ENCODE peak calls at places on chromosomes 6 and 20, in five cellular contexts. B is breast epithelium, I is uterus, C is upper lobe of right lung, M is mesenchymal stem cell. S is an unnamed sample.

GRCh38 chr6:47787620-47788497 is 6.0 kb downstream of the OPN5 start:
- DNase-seq in B (peak; percentile 50), M (peak; percentile 91), I (no peak), C (peak; percentile 79), S (peak; percentile 63)

GRCh38 chr6:54050750-54051149 is 60.5 kb upstream of the MLIP start:
- DNase-seq in B (no peak), I (no peak), C (no peak), M (no peak), S (no peak)

GRCh38 chr20:47501117-47501482 is 587 bp upstream of the NCOA3 start:
- DNase-seq in I (no peak), B (no peak), C (no peak), M (no peak), S (no peak)

GRCh38 chr6:79946242-79946641 is 1.1 kb downstream of the ELOVL4 start:
- DNase-seq in M (peak; percentile 44), I (no peak), C (no peak), B (no peak), S (no peak)

GRCh38 chr20:57229490-57229889 is 37.0 kb downstream of the BMP7 start:
- DNase-seq in C (no peak), M (no peak), B (no peak), I (no peak), S (no peak)

GRCh38 chr20:40943591-40943990 is 85.0 kb upstream of the TOP1 start:
- DNase-seq in M (no peak), B (no peak), C (no peak), I (no peak), S (no peak)

GRCh38 chr6:85452441-85452881 is 2.6 kb downstream of the NT5E start:
- DNase-seq in M (peak; percentile 95), B (no peak), C (no peak), I (no peak), S (peak; percentile 49)

GRCh38 chr6:137486388-137486787 is 7.8 kb downstream of the OLIG3 start:
- DNase-seq in B (no peak), C (no peak), M (no peak), I (no peak), S (no peak)

GRCh38 chr20:10090588-10091166 is 55.9 kb downstream of the ANKEF1 start:
- DNase-seq in I (peak; percentile 25), M (peak; percentile 56), B (no peak), C (peak; percentile 65), S (peak; percentile 18)

GRCh38 chr6:150336299-150336698 is 32.5 kb upstream of the IYD start:
- DNase-seq in I (no peak), B (peak; percentile 40), C (no peak), M (no peak), S (peak; percentile 34)

GRCh38 chr6:144999127-144999526 is 714.0 kb downstream of the UTRN start:
- DNase-seq in B (no peak), I (no peak), C (no peak), M (no peak), S (no peak)

GRCh38 chr20:33306228-33306627 is 23.2 kb downstream of the BPIFB1 start:
- DNase-seq in C (no peak), B (no peak), M (no peak), I (no peak), S (no peak)

GRCh38 chr6:139577124-139577800 is 202.8 kb upstream of the CITED2 start:
- DNase-seq in C (no peak), M (no peak), I (no peak), B (no peak), S (no peak)

GRCh38 chr20:36859700-36860330 is 16.1 kb upstream of the TLDC2 start:
- DNase-seq in M (peak; percentile 42), I (no peak), C (no peak), B (no peak), S (no peak)

GRCh38 chr6:37565267-37566208 is 65.8 kb upstream of the CCDC167 start:
- DNase-seq in M (no peak), I (no peak), C (no peak), B (no peak), S (no peak)

GRCh38 chr6:23518294-23518693 is 607.7 kb upstream of the NRSN1 start:
- DNase-seq in I (no peak), M (no peak), C (no peak), B (no peak), S (no peak)

GRCh38 chr6:138403801-138404665 is at the start of gene HEBP2:
- DNase-seq in I (peak; percentile 95), C (peak; percentile 98), B (peak; percentile 97), M (peak; percentile 84), S (peak; percentile 96)

GRCh38 chr20:31595654-31596411 is 9.3 kb upstream of the ID1 start:
- DNase-seq in B (no peak), M (peak; percentile 99), I (peak; percentile 77), C (peak; percentile 91), S (peak; percentile 99)

GRCh38 chr20:48153523-48153922 is 368.2 kb upstream of the SULF2 start:
- DNase-seq in I (no peak), B (no peak), M (no peak), C (no peak), S (no peak)

GRCh38 chr6:124393536-124393935 is 568.7 kb upstream of the RNF217 start:
- DNase-seq in C (no peak), M (no peak), B (no peak), I (no peak), S (peak; percentile 0)

GRCh38 chr6:114936060-114936459 is 593.2 kb upstream of the HS3ST5 start:
- DNase-seq in B (no peak), M (no peak), C (no peak), I (no peak), S (no peak)
- H3K27me3 ChIP-seq in B (no peaks in the 10 kb centered on the region), M (no peaks in the 10 kb centered on the region), C (no peaks in the 10 kb centered on the region), I (no peaks in the 10 kb centered on the region), S (no peaks in the 10 kb centered on the region)

GRCh38 chr6:43517503-43518357 is 841 bp downstream of the POLR1C start:
- DNase-seq in I (no peak), M (no peak), C (no peak), B (no peak), S (no peak)

GRCh38 chr6:43520097-43520496 is 3.2 kb downstream of the POLR1C start:
- DNase-seq in M (no peak), I (no peak), B (no peak), C (no peak), S (no peak)

GRCh38 chr6:43516697-43517502 is at the start of the genes POLR1C and YIPF3:
- DNase-seq in I (peak; percentile 99), C (peak; percentile 97), B (peak; percentile 97), M (peak; percentile 99), S (peak; percentile 90)

GRCh38 chr6:43515808-43516207 is 918 bp downstream of the YIPF3 start:
- DNase-seq in I (no peak), B (no peak), M (no peak), C (no peak), S (no peak)

DNA sequence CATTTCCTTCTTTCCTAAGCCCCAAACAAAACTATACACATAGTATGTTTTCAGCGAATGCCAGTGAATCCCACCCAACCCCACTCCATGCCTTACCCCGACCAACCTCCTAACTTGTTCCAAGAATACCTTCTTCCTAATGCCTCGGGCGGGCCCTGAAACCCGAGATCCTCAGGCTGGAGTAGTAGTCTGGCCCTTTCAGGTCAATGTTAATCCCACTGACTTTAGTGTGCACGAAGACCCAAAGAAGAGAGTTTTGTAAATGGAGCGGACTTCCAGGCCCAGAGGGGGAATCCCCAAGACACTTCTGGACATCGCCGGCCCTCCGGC is 394 bp downstream of the YIPF3 start:
- DNase-seq in C (no peak), I (no peak), M (no peak), B (no peak), S (no peak)
- H3K36me3 ChIP-seq in C (peaks cover 65% of the 10 kb centered on the region), I (no peaks in the 10 kb centered on the region), M (peaks cover 52% of the 10 kb centered on the region), B (peaks cover 16% of the 10 kb centered on the region), S (peaks cover 29% of the 10 kb centered on the region)

GRCh38 chr6:168240147-168240546 is 79.4 kb downstream of the DACT2 start:
- DNase-seq in I (no peak), B (no peak), M (no peak), C (no peak), S (no peak)
- H3K9me3 ChIP-seq in I (no peaks in the 10 kb centered on the region), B (no peaks in the 10 kb centered on the region), M (no peaks in the 10 kb centered on the region), C (no peaks in the 10 kb centered on the region), S (no peaks in the 10 kb centered on the region)

DNA sequence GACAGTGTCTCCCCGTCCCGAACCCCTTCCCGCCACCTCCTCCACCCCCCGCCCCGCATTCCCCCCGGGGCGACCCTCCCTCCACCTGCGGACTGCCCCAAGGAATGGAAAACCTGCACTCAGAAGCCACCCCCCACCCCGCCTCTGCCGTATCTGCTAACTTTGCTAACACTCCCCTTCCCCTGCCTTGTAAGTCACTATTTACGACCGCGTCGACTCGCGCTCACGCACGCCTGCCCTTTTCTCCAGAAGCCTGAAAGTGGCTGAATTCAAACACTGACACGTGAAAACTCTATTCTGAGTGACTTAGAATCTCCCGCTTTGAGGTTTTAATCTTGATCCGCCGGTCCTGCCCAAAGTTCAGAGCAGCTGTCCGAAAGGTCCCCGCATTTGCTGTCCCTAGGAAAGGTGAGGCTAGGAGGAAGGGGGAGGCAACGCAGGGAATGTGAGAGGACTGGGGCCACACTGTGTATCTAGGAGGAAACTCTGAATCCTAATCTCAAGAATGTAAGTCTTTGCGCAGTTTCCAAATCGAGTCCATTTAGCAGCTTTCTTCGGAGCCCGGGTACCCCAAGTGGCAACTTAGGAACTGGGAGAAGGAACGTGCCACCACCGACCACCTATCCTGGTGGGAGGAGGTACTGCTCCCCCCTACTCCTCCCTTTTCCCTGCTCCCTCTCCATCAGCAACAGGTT is 9.3 kb upstream of the POU3F2 start:
- DNase-seq in M (no peak), C (no peak), I (no peak), B (no peak), S (no peak)
- H3K27me3 ChIP-seq in M (peaks cover 86% of the 10 kb centered on the region), C (peaks cover 92% of the 10 kb centered on the region), I (peaks cover 15% of the 10 kb centered on the region), B (peaks cover 14% of the 10 kb centered on the region), S (peaks cover 47% of the 10 kb centered on the region)

S was measured in MG63.